ENCODE peak calls at places on chromosomes 2 and 18, in seven cellular contexts. J is hepatocyte, R is Peyer's patch, T is epithelial cell of esophagus, C is left lung, B is fibroblast of pulmonary artery, Q is fibroblast of the aortic adventitia. L is an unnamed sample.

GRCh38 chr2:28958689-28959088 is 22.4 kb upstream of the TOGARAM2 start:
- DNase-seq in J (peak), R (peak), T (peak), C (no peak), B (peak), Q (peak), L (peak)

GRCh38 chr18:34697233-34697632 is 12.9 kb upstream of the DTNA start:
- DNase-seq in J (no peak), R (no peak), T (peak), C (no peak), B (no peak), Q (no peak), L (no peak)

GRCh38 chr2:57448816-57449215 is 597.8 kb upstream of the VRK2 start:
- DNase-seq in J (no peak), R (no peak), T (no peak), C (no peak), B (no peak), Q (no peak), L (no peak)

GRCh38 chr2:150621800-150622199 is 134.3 kb upstream of the RND3 start:
- DNase-seq in J (peak), R (no peak), T (peak), C (no peak), B (peak), Q (peak), L (peak)

GRCh38 chr2:100427627-100428258 is 10.3 kb upstream of the CHST10 start:
- DNase-seq in J (peak), R (peak), T (peak), C (peak), B (peak), Q (peak), L (peak)

GRCh38 chr2:237298323-237299118 is 115.4 kb downstream of the COL6A3 start:
- DNase-seq in J (peak), R (peak), T (peak), C (no peak), B (no peak), Q (peak), L (peak)

GRCh38 chr18:32373995-32374394 is 96.7 kb downstream of the GAREM1 start:
- DNase-seq in J (peak), R (peak), T (peak), C (no peak), B (peak), Q (peak), L (peak)

GRCh38 chr18:9147440-9148238 is 11.1 kb downstream of the ANKRD12 start:
- DNase-seq in J (peak), R (peak), T (peak), C (no peak), B (peak), Q (peak), L (peak)

GRCh38 chr2:143451622-143452021 is 322.4 kb downstream of the ARHGAP15 start:
- DNase-seq in J (peak), R (no peak), T (peak), C (no peak), B (peak), Q (peak), L (peak)

GRCh38 chr2:186569906-186570305 is 19.9 kb upstream of the ITGAV start:
- DNase-seq in J (no peak), R (no peak), T (no peak), C (no peak), B (no peak), Q (no peak), L (no peak)

GRCh38 chr2:30270166-30270565 is 38.8 kb downstream of the LBH start:
- DNase-seq in J (no peak), R (no peak), T (no peak), C (no peak), B (no peak), Q (no peak), L (no peak)

GRCh38 chr2:15794608-15795134 is 145.7 kb upstream of the MYCN start:
- DNase-seq in J (no peak), R (no peak), T (no peak), C (no peak), B (no peak), Q (no peak), L (no peak)

GRCh38 chr18:77763530-77763929 is 513.9 kb downstream of the GALR1 start:
- DNase-seq in J (no peak), R (no peak), T (no peak), C (no peak), B (no peak), Q (no peak), L (no peak)

GRCh38 chr2:75489682-75490180 is 71.0 kb downstream of the EVA1A start:
- DNase-seq in J (no peak), R (no peak), T (peak), C (no peak), B (no peak), Q (no peak), L (no peak)

GRCh38 chr2:227890495-227891079 is 19.2 kb downstream of the DAW1 start:
- DNase-seq in J (peak), R (no peak), T (peak), C (no peak), B (peak), Q (peak), L (peak)
- TF ChIP-seq CTCF in J (peak), R (peak), T (peak), C (peak), B (peak), Q (peak), L (peak)

GRCh38 chr18:2906522-2907458 is 60.0 kb downstream of the EMILIN2 start:
- DNase-seq in J (peak), R (peak), T (no peak), C (peak), B (no peak), Q (no peak), L (no peak)
- TF ChIP-seq CTCF in J (peak), R (no peak), T (no peak), C (no peak), B (no peak), Q (peak), L (no peak)

GRCh38 chr18:27017901-27018500 is 152.5 kb upstream of the AQP4 start:
- DNase-seq in J (peak), R (no peak), T (peak), C (no peak), B (peak), Q (peak), L (peak)
- TF ChIP-seq CTCF in J (peak), R (peak), T (peak), C (no peak), B (peak), Q (peak), L (peak)

GRCh38 chr2:27049422-27050280 is 1.8 kb upstream of the AGBL5 start:
- DNase-seq in J (peak), R (peak), T (peak), C (peak), B (no peak), Q (no peak), L (no peak)
- TF ChIP-seq CTCF in J (no peak), R (no peak), T (no peak), C (no peak), B (no peak), Q (no peak), L (no peak)